ENCODE peak calls at places on chromosome 12, in eight cellular contexts. Q is sciatic nerve, L is pulmonary artery endothelial cell, T is T-helper 1 cell, K is NCI-H524 treated with DMSO at 0.1 percent for 48 hours, F is cardiac fibroblast, P is T-helper 9 cell, I is mesendoderm. N is an unnamed sample.

GRCh38 chr12:104519190-104519857 is 62.6 kb downstream of the CHST11 start:
- DNase-seq in Q (no peak), L (no peak), T (no peak), K (no peak), F (no peak), P (peak), I (no peak), N (no peak)

GRCh38 chr12:124032265-124032886 is 59.4 kb downstream of the ZNF664 start:
- DNase-seq in Q (no peak), L (peak), T (no peak), K (no peak), F (peak), P (no peak), I (peak), N (no peak)

GRCh38 chr12:6202331-6202730 is 2.1 kb downstream of the CD9 start:
- DNase-seq in Q (no peak), L (no peak), T (no peak), K (no peak), F (no peak), P (no peak), I (no peak), N (no peak)

GRCh38 chr12:123990512-123990911 is 17.5 kb downstream of the ZNF664 start:
- DNase-seq in Q (no peak), L (no peak), T (no peak), K (no peak), F (peak), P (no peak), I (peak), N (no peak)

GRCh38 chr12:19222566-19222965 is 93.0 kb downstream of the PLEKHA5 start:
- DNase-seq in Q (no peak), L (no peak), T (no peak), K (no peak), F (no peak), P (no peak), I (no peak), N (no peak)

GRCh38 chr12:7128681-7129593 is at the start of gene RBP5:
- DNase-seq in Q (no peak), L (no peak), T (no peak), K (no peak), F (peak), P (no peak), I (peak), N (no peak)

GRCh38 chr12:30691122-30691879 is 4.4 kb downstream of the IPO8 start:
- DNase-seq in Q (no peak), L (no peak), T (no peak), K (peak), F (peak), P (no peak), I (no peak), N (no peak)

GRCh38 chr12:49622501-49623141 is 740 bp upstream of the PRPF40B start:
- DNase-seq in Q (no peak), L (no peak), T (peak), K (no peak), F (peak), P (peak), I (no peak), N (peak)

GRCh38 chr12:122886851-122887816 is 8.8 kb downstream of the VPS37B start:
- DNase-seq in Q (no peak), L (no peak), T (no peak), K (peak), F (peak), P (no peak), I (no peak), N (no peak)

GRCh38 chr12:25438638-25439037 is 114.4 kb downstream of the LMNTD1 start:
- DNase-seq in Q (no peak), L (no peak), T (no peak), K (no peak), F (peak), P (no peak), I (no peak), N (no peak)

GRCh38 chr12:102371177-102371576 is 109.2 kb downstream of the IGF1 start:
- DNase-seq in Q (no peak), L (no peak), T (no peak), K (no peak), F (no peak), P (no peak), I (no peak), N (no peak)

GRCh38 chr12:104006929-104007328 is 41.3 kb downstream of the TDG start:
- DNase-seq in Q (no peak), L (peak), T (no peak), K (no peak), F (peak), P (no peak), I (no peak), N (no peak)

GRCh38 chr12:39752482-39753147 is 133.0 kb upstream of the ABCD2 start:
- DNase-seq in Q (no peak), L (no peak), T (no peak), K (no peak), F (no peak), P (no peak), I (peak), N (no peak)

GRCh38 chr12:2582631-2583616 is 211.8 kb upstream of the FKBP4 start:
- DNase-seq in Q (peak), L (no peak), T (no peak), K (no peak), F (peak), P (no peak), I (peak), N (peak)

GRCh38 chr12:121915841-121916321 is 2.5 kb upstream of the CFAP251 start:
- DNase-seq in Q (no peak), L (no peak), T (no peak), K (no peak), F (peak), P (no peak), I (no peak), N (no peak)

GRCh38 chr12:47079894-47080724 is at the start of gene AMIGO2:
- DNase-seq in Q (peak), L (peak), T (peak), K (peak), F (peak), P (peak), I (peak), N (no peak)

GRCh38 chr12:84305144-84305543 is 607.5 kb downstream of the SLC6A15 start:
- DNase-seq in Q (no peak), L (no peak), T (no peak), K (no peak), F (no peak), P (no peak), I (peak), N (no peak)